ENCODE peak calls at places on chromosomes 16 and 17, in four cellular contexts. W, M, H and F are unnamed samples.

GRCh38 chr16:55240933-55241332 is 83.1 kb upstream of the IRX6 start:
- DNase-seq in W (no peak), M (no peak), H (no peak), F (no peak)

GRCh38 chr16:48481772-48482171 is 96.6 kb upstream of the SIAH1 start:
- DNase-seq in W (no peak), M (no peak), H (no peak), F (no peak)

GRCh38 chr17:63911657-63912100 is 621 bp upstream of the CSHL1 start:
- DNase-seq in W (peak), M (peak), H (peak), F (peak)

GRCh38 chr16:17331071-17331521 is 139.7 kb downstream of the XYLT1 start:
- DNase-seq in W (no peak), M (no peak), H (no peak), F (no peak)

GRCh38 chr16:75138636-75139035 is 9.7 kb upstream of the ZFP1 start:
- DNase-seq in W (no peak), M (no peak), H (no peak), F (no peak)

GRCh38 chr17:83086907-83087787 is 7.7 kb downstream of the METRNL start:
- DNase-seq in W (no peak), M (no peak), H (no peak), F (no peak)

GRCh38 chr17:82031885-82032627 is 578 bp downstream of the RAC3 start:
- DNase-seq in W (peak), M (no peak), H (no peak), F (no peak)

GRCh38 chr17:29143894-29144293 is 36.3 kb downstream of the MYO18A start:
- DNase-seq in W (no peak), M (no peak), H (no peak), F (peak)

GRCh38 chr16:31499928-31500327 is 8.3 kb downstream of the RUSF1 start:
- DNase-seq in W (no peak), M (no peak), H (no peak), F (no peak)

GRCh38 chr16:89246903-89247733 is 29.6 kb downstream of the ZNF778 start:
- DNase-seq in W (peak), M (peak), H (peak), F (peak)

GRCh38 chr17:61324540-61324868 is 75.1 kb upstream of the TBX2 start:
- DNase-seq in W (no peak), M (no peak), H (no peak), F (no peak)

GRCh38 chr17:19426631-19427030 is 15.6 kb downstream of the RNF112 start:
- DNase-seq in W (no peak), M (no peak), H (no peak), F (no peak)

GRCh38 chr16:11032000-11032921 is 87.9 kb downstream of the CLEC16A start:
- DNase-seq in W (no peak), M (no peak), H (no peak), F (no peak)

GRCh38 chr16:813204-813915 is 12.8 kb upstream of the GNG13 start:
- DNase-seq in W (peak), M (peak), H (peak), F (peak)

GRCh38 chr17:21774263-21774662 is 81.9 kb downstream of the KCNJ18 start:
- DNase-seq in W (no peak), M (no peak), H (no peak), F (no peak)

GRCh38 chr17:7019839-7020519 is 2.9 kb upstream of the BCL6B start:
- DNase-seq in W (peak), M (no peak), H (no peak), F (no peak)

GRCh38 chr17:44314869-44315661 is 6.7 kb downstream of the RUNDC3A start:
- DNase-seq in W (peak), M (no peak), H (peak), F (no peak)

GRCh38 chr17:22373911-22374310 is 681.6 kb downstream of the KCNJ18 start:
- DNase-seq in W (no peak), M (no peak), H (no peak), F (no peak)

GRCh38 chr17:28841901-28842281 is 699 bp downstream of the FAM222B start:
- DNase-seq in W (no peak), M (no peak), H (no peak), F (no peak)

GRCh38 chr17:82574041-82574440 is 54.5 kb downstream of the FOXK2 start:
- DNase-seq in W (no peak), M (no peak), H (no peak), F (no peak)

GRCh38 chr17:64611374-64611773 is 50.7 kb downstream of the SMURF2 start:
- DNase-seq in W (no peak), M (no peak), H (no peak), F (no peak)

GRCh38 chr17:61634011-61634539 is 43.1 kb upstream of the NACA2 start:
- DNase-seq in W (no peak), M (no peak), H (no peak), F (no peak)

GRCh38 chr16:83835972-83836566 is 28.3 kb downstream of the HSBP1 start:
- DNase-seq in W (no peak), M (no peak), H (no peak), F (no peak)

GRCh38 chr17:66464921-66465320 is 162.5 kb downstream of the PRKCA start:
- DNase-seq in W (no peak), M (no peak), H (no peak), F (no peak)

GRCh38 chr16:67433131-67433719 is 2.3 kb downstream of the HSD11B2 start:
- DNase-seq in W (no peak), M (no peak), H (no peak), F (no peak)

GRCh38 chr16:58615280-58615679 is 14.3 kb downstream of the CNOT1 start:
- DNase-seq in W (no peak), M (no peak), H (no peak), F (no peak)

GRCh38 chr16:65988019-65988418 is 378.5 kb upstream of the CDH5 start:
- DNase-seq in W (no peak), M (no peak), H (no peak), F (no peak)

GRCh38 chr17:61245706-61246135 is 153.9 kb upstream of the TBX2 start:
- DNase-seq in W (no peak), M (no peak), H (no peak), F (no peak)

GRCh38 chr17:4249452-4250029 is 14.2 kb downstream of the ANKFY1 start:
- DNase-seq in W (no peak), M (no peak), H (peak), F (no peak)

GRCh38 chr16:74226361-74226979 is 70.1 kb upstream of the PSMD7 start:
- DNase-seq in W (no peak), M (no peak), H (no peak), F (no peak)

GRCh38 chr16:58814348-58814801 is 80.3 kb upstream of the GOT2 start:
- DNase-seq in W (peak), M (peak), H (peak), F (peak)

GRCh38 chr16:71311553-71312158 is 22.5 kb upstream of the CMTR2 start:
- DNase-seq in W (peak), M (peak), H (peak), F (peak)

GRCh38 chr17:79777166-79777843 is 643 bp upstream of the CBX2 start:
- DNase-seq in W (peak), M (no peak), H (peak), F (peak)

GRCh38 chr16:47886631-47887415 is 269.0 kb downstream of the ABCC12 start:
- DNase-seq in W (no peak), M (no peak), H (no peak), F (no peak)

GRCh38 chr16:27925612-27926011 is 137.9 kb downstream of the GSG1L start:
- DNase-seq in W (no peak), M (no peak), H (no peak), F (no peak)

GRCh38 chr16:27927266-27927901 is 136.1 kb downstream of the GSG1L start:
- DNase-seq in W (no peak), M (no peak), H (no peak), F (no peak)

GRCh38 chr16:27928542-27928941 is 135.0 kb downstream of the GSG1L start:
- DNase-seq in W (no peak), M (no peak), H (no peak), F (no peak)

GRCh38 chr16:27932542-27933178 is 130.9 kb downstream of the GSG1L start:
- DNase-seq in W (no peak), M (no peak), H (no peak), F (no peak)

DNA sequence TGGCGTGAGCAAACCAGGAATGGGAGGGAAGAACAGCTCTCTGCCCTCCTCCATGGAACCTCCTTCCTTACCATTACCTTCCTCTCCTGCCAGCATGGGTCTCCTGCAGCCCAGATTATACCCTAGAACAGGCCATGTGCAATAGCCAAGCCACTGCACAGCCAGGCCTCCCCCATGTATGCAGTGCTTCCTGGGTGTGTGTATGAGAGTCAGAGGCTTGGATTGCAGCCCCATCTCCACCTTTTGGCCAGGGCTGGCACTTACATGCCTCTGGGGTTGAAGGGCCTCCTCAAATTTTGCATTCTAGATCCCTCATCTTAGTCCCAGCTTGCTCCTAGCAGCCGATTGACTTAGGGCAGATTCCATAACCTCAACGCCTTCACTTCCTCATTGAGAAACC is 133.7 kb downstream of the GSG1L start:
- DNase-seq in W (no peak), M (no peak), H (no peak), F (no peak)
- TF ChIP-seq CTCF in W (no peak), M (no peak), H (no peak), F (no peak)

GRCh38 chr16:56325956-56326355 is 99.4 kb downstream of the AMFR start:
- DNase-seq in W (no peak), M (no peak), H (no peak), F (no peak)

GRCh38 chr16:56328276-56329022 is 96.9 kb downstream of the AMFR start:
- DNase-seq in W (no peak), M (no peak), H (no peak), F (no peak)

GRCh38 chr16:56327929-56328258 is 97.5 kb downstream of the AMFR start:
- DNase-seq in W (no peak), M (no peak), H (no peak), F (no peak)

GRCh38 chr16:56329887-56330286 is 95.5 kb downstream of the AMFR start:
- DNase-seq in W (no peak), M (no peak), H (no peak), F (no peak)

DNA sequence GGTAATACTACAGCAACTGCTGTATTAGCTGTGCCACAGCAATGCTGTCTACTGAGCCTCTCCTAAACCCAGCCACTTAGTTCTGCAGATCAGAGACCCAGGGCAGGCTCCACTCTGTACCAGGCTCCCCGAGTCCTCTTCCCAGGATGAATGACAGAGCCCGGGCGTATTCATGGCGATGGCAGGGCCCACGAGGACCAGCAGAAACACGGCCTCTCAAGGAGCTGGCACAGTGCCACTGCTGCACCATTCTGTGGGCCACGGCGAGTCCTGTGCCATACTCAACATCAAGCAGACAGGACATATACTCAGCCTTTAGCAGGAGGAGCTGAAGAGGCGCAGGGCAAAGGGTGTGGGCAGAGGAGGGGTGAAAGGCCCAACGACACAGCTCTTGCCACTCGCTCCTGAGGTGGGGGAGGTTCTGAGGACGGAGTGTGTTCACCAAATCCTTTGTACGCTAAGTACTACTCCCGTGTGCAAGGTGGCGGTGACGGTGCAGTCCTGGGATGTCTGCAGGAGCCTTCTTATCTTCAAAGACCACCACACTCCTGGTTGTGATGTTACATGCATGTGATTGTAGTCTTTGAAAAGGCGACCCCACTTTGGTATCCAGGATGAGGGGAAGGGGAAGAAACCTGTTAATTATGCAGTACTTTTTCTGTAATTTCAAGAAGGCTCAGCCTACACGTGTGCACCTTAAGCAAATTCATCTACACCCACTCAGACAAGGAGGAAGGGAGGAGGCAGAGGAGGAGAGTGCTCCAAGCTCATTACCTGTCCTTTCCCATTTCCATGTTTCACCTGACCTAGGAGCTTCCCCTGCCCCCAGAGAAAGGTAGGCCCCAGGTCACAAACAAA is 98.0 kb downstream of the AMFR start:
- DNase-seq in W (no peak), M (no peak), H (no peak), F (no peak)
- TF ChIP-seq CTCF in W (no peak), M (no peak), H (no peak), F (no peak)

GRCh38 chr17:9402590-9403199 is 172.9 kb downstream of the STX8 start:
- DNase-seq in W (peak), M (no peak), H (peak), F (peak)
- TF ChIP-seq CTCF in W (peak), M (no peak), H (peak), F (peak)

DNA sequence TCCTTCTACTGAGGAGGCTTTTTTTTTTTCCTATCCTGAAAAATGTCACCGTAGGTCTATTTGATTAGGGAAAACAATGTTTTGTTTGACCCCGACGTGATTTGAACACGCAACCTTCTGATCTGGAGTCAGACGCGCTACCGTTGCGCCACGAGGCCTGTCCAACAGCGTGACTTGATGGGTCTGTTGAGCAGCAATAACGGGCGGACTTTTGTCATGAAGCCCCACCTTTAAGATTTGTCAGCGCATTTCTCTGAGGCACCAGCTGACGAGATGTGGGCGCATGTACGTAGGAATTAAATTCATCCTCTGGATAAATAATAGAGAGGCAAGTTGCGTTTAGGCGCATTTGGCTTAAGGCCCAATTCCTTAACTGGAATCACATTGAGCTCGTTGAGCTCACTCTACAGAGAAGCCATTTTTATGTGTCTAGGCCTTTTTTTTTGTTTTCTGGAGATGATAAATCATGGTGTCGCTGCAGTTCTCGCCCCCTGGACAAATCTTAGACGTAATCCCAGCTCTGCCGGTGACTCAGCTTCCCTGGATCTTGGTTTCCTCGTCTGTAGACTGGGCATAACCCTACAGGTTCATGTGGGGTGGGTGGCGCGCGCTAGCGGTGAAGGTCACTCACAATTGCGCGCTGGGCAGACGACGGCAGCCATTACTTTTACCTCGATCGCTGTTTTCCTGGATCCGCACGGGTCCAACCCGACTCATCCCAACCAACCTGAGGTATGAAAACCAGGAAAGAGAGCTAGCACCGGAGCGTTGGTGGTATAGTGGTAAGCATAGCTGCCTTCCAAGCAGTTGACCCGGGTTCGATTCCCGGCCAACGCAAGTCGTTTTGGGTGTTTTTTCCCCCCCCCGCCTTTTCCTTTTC is 10.6 kb upstream of the AURKB start:
- DNase-seq in W (peak), M (peak), H (peak), F (peak)
- TF ChIP-seq CTCF in W (no peak), M (no peak), H (no peak), F (no peak)

GRCh38 chr17:17780941-17781590 is 55.7 kb downstream of the SREBF1 start:
- DNase-seq in W (no peak), M (no peak), H (no peak), F (peak)
- TF ChIP-seq CTCF in W (no peak), M (no peak), H (no peak), F (peak)

DNA sequence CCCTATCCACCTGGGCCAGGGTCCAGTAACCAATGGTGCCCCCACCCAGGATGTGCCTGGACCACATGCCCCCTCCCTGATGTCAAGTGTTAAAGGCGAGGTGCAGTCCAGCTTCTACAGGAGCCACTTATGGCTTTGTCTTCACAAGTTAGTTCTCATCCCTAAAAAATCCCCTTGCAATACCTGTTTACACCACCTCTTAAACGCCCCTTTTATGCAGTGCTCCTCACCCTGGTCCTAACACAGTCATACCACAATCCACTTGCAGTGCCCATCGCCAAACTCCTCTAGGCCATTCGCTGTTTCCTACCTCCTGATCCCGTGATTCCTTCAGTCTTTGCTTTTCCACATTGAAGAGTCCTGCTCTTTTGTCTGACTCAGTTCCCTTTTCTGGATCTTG is 7.1 kb downstream of the GLYR1 start:
- DNase-seq in W (no peak), M (no peak), H (no peak), F (no peak)
- TF ChIP-seq CTCF in W (no peak), M (no peak), H (no peak), F (no peak)

GRCh38 chr16:85554114-85554790 is 58.9 kb upstream of the GSE1 start:
- DNase-seq in W (peak), M (peak), H (peak), F (no peak)

GRCh38 chr16:85551319-85551978 is 61.7 kb upstream of the GSE1 start:
- DNase-seq in W (no peak), M (no peak), H (no peak), F (no peak)

GRCh38 chr16:85554791-85555548 is 58.2 kb upstream of the GSE1 start:
- DNase-seq in W (peak), M (peak), H (peak), F (no peak)

GRCh38 chr16:85552980-85553435 is 60.1 kb upstream of the GSE1 start:
- DNase-seq in W (no peak), M (no peak), H (no peak), F (peak)

DNA sequence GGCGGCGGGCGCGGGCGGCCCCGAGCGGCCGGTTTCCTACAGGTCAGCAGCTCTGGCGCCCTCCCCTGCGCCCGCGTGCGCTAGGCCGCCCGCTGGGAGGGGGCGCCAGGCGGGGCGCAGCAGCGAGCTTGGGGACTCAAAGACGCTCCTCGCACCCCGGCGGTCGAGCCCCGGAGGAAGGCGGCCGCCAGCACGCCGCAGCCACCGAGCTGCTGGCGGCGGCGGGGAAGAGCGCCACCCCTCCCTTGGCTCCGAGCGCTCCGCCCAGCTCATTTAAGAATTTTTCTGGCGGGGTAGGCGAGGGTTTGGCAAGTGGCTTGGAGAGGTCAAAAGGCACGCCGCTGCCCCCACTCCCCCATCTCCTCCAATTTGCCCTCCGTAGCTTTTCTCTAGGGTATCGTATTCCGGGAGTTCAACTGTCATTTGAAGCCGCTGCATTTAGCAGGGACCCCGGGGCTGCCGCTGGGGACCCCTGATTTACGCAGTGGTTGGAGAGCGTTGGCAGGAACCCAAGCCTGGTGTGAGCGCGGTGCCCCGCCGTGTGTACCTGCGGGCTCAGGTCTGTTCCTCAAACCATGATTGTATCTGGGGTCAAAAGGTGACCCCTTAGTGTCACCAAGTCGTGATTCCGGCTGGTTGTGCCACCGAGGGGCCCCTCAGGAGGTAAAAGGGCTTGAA is 59.5 kb upstream of the GSE1 start:
- DNase-seq in W (peak), M (peak), H (peak), F (no peak)
- TF ChIP-seq CTCF in W (peak), M (no peak), H (no peak), F (peak)